ENCODE peak calls at places on chromosomes 16 and 17, in nine cellular contexts. V is bronchial epithelial cell; F is BE2C; P is kidney; T is CD4-positive, alpha-beta T cell; X is endothelial cell; Q is activated T-helper 1 cell treated with Interleukin-2 at 50 U/mL for 16 hours; N is activated CD4-positive, alpha-beta T cell treated with anti-CD3 and anti-CD28 coated beads, Interleukin-2, amount 50 U/mL, for 1 hour; G is NCI-H345. S is an unnamed sample.

GRCh38 chr17:76688165-76688622 is 22.6 kb downstream of the MXRA7 start:
- DNase-seq in V (no peak), F (no peak), P (no peak), T (no peak), X (no peak), Q (no peak), N (no peak), G (no peak), S (no peak)

GRCh38 chr16:56357291-56357764 is 68.0 kb downstream of the AMFR start:
- DNase-seq in V (peak), F (no peak), P (peak), T (no peak), X (no peak), Q (no peak), N (no peak), G (no peak), S (no peak)

GRCh38 chr16:1494129-1494640 is 1.0 kb downstream of the TELO2 start:
- DNase-seq in V (peak), F (peak), P (peak), T (no peak), X (peak), Q (no peak), N (no peak), G (no peak), S (no peak)

GRCh38 chr17:10666921-10667320 is 9.8 kb upstream of the MYH3 start:
- DNase-seq in V (no peak), F (no peak), P (no peak), T (no peak), X (no peak), Q (no peak), N (no peak), G (no peak), S (no peak)

GRCh38 chr17:49820773-49821172 is 27.1 kb downstream of the TAC4 start:
- DNase-seq in V (no peak), F (no peak), P (no peak), T (no peak), X (no peak), Q (no peak), N (no peak), G (no peak), S (no peak)

GRCh38 chr17:35254107-35254802 is 11.4 kb downstream of the SLFN5 start:
- DNase-seq in V (peak), F (no peak), P (no peak), T (no peak), X (peak), Q (no peak), N (no peak), G (no peak), S (no peak)

GRCh38 chr16:87778476-87778829 is 12.7 kb upstream of the KLHDC4 start:
- DNase-seq in V (no peak), F (no peak), P (no peak), T (no peak), X (no peak), Q (no peak), N (no peak), G (no peak), S (no peak)

GRCh38 chr16:11972128-11972527 is 4.4 kb upstream of the SNX29 start:
- DNase-seq in V (no peak), F (peak), P (peak), T (no peak), X (no peak), Q (no peak), N (no peak), G (no peak), S (no peak)

GRCh38 chr17:55266051-55266957 is 1.5 kb downstream of the HLF start:
- DNase-seq in V (no peak), F (no peak), P (no peak), T (no peak), X (peak), Q (no peak), N (no peak), G (no peak), S (no peak)

GRCh38 chr16:50808929-50809538 is 67.1 kb downstream of the CYLD start:
- DNase-seq in V (no peak), F (no peak), P (no peak), T (no peak), X (no peak), Q (no peak), N (no peak), G (no peak), S (no peak)

GRCh38 chr16:67872631-67873434 is at the start of gene EDC4:
- DNase-seq in V (no peak), F (peak), P (peak), T (peak), X (peak), Q (peak), N (peak), G (peak), S (peak)

GRCh38 chr16:77213542-77214108 is 14.4 kb downstream of the SYCE1L start:
- DNase-seq in V (peak), F (peak), P (peak), T (no peak), X (no peak), Q (no peak), N (no peak), G (peak), S (no peak)

GRCh38 chr17:7740481-7741001 is 23.0 kb downstream of the DNAH2 start:
- DNase-seq in V (no peak), F (peak), P (no peak), T (no peak), X (no peak), Q (no peak), N (no peak), G (peak), S (no peak)

GRCh38 chr16:31700530-31701388 is 172.8 kb upstream of the ZNF267 start:
- DNase-seq in V (peak), F (no peak), P (peak), T (peak), X (peak), Q (peak), N (peak), G (no peak), S (no peak)

GRCh38 chr17:45584092-45585036 is 93.8 kb upstream of the PLEKHM1 start:
- DNase-seq in V (peak), F (peak), P (peak), T (peak), X (peak), Q (peak), N (peak), G (no peak), S (no peak)

GRCh38 chr16:88442435-88442810 is 10.7 kb upstream of the ZFPM1 start:
- DNase-seq in V (no peak), F (no peak), P (no peak), T (no peak), X (no peak), Q (no peak), N (no peak), G (peak), S (no peak)

GRCh38 chr16:85715169-85716015 is 26.6 kb upstream of the GINS2 start:
- DNase-seq in V (peak), F (no peak), P (no peak), T (no peak), X (no peak), Q (no peak), N (no peak), G (peak), S (no peak)

GRCh38 chr17:78437508-78438169 is 59.2 kb downstream of the PGS1 start:
- DNase-seq in V (no peak), F (no peak), P (no peak), T (no peak), X (no peak), Q (no peak), N (no peak), G (no peak), S (no peak)

GRCh38 chr17:79087428-79088143 is 13.0 kb downstream of the ENGASE start:
- DNase-seq in V (peak), F (peak), P (peak), T (peak), X (peak), Q (peak), N (peak), G (peak), S (peak)

GRCh38 chr16:8899709-8900317 is 17.7 kb downstream of the LITAFD start:
- DNase-seq in V (no peak), F (no peak), P (peak), T (no peak), X (no peak), Q (no peak), N (no peak), G (no peak), S (no peak)

GRCh38 chr16:70694088-70694487 is 8.2 kb upstream of the MTSS2 start:
- DNase-seq in V (peak), F (no peak), P (no peak), T (no peak), X (no peak), Q (no peak), N (no peak), G (no peak), S (no peak)

GRCh38 chr16:56776562-56776961 is 46.6 kb downstream of the NUP93 start:
- DNase-seq in V (peak), F (peak), P (no peak), T (no peak), X (no peak), Q (no peak), N (no peak), G (no peak), S (no peak)

GRCh38 chr17:40936976-40937375 is 470 bp downstream of the KRT23 start:
- DNase-seq in V (peak), F (no peak), P (no peak), T (no peak), X (no peak), Q (no peak), N (no peak), G (no peak), S (no peak)

GRCh38 chr16:77195411-77195810 is 3.8 kb upstream of the SYCE1L start:
- DNase-seq in V (no peak), F (no peak), P (no peak), T (no peak), X (no peak), Q (no peak), N (no peak), G (no peak), S (no peak)

GRCh38 chr16:69112285-69113129 is 7.1 kb downstream of the HAS3 start:
- DNase-seq in V (no peak), F (peak), P (peak), T (peak), X (peak), Q (no peak), N (peak), G (no peak), S (no peak)

GRCh38 chr16:64459821-64460220 is 662.0 kb downstream of the CDH11 start:
- DNase-seq in V (peak), F (no peak), P (no peak), T (no peak), X (no peak), Q (no peak), N (no peak), G (no peak), S (no peak)

GRCh38 chr16:83901101-83901500 is 2.2 kb downstream of the MLYCD start:
- DNase-seq in V (peak), F (no peak), P (no peak), T (no peak), X (no peak), Q (no peak), N (no peak), G (no peak), S (no peak)

GRCh38 chr16:23081675-23082119 is 67.6 kb downstream of the USP31 start:
- DNase-seq in V (peak), F (no peak), P (no peak), T (no peak), X (no peak), Q (no peak), N (no peak), G (peak), S (no peak)

GRCh38 chr16:51553314-51553713 is 402.2 kb upstream of the SALL1 start:
- DNase-seq in V (peak), F (no peak), P (no peak), T (no peak), X (no peak), Q (no peak), N (no peak), G (no peak), S (no peak)

GRCh38 chr16:85785927-85786326 is 13.4 kb downstream of the EMC8 start:
- DNase-seq in V (no peak), F (no peak), P (no peak), T (no peak), X (no peak), Q (no peak), N (no peak), G (no peak), S (no peak)

GRCh38 chr17:42067371-42068180 is 17.2 kb upstream of the C17orf113 start:
- DNase-seq in V (peak), F (peak), P (peak), T (peak), X (peak), Q (peak), N (peak), G (peak), S (no peak)

GRCh38 chr16:6558661-6559060 is 774.0 kb upstream of the RBFOX1 start:
- DNase-seq in V (no peak), F (no peak), P (no peak), T (no peak), X (no peak), Q (no peak), N (no peak), G (no peak), S (no peak)

GRCh38 chr17:78137392-78138203 is 7.0 kb downstream of the TMC8 start:
- DNase-seq in V (no peak), F (peak), P (no peak), T (no peak), X (no peak), Q (no peak), N (peak), G (no peak), S (no peak)

GRCh38 chr16:68972720-68973119 is 129.4 kb downstream of the TANGO6 start:
- DNase-seq in V (peak), F (peak), P (no peak), T (no peak), X (peak), Q (no peak), N (no peak), G (peak), S (no peak)

GRCh38 chr17:34519286-34519685 is 60.1 kb upstream of the TMEM132E start:
- DNase-seq in V (no peak), F (peak), P (no peak), T (no peak), X (peak), Q (no peak), N (no peak), G (no peak), S (no peak)

GRCh38 chr16:80174416-80174815 is 366.4 kb upstream of the DYNLRB2 start:
- DNase-seq in V (peak), F (no peak), P (no peak), T (no peak), X (no peak), Q (no peak), N (no peak), G (no peak), S (no peak)

GRCh38 chr17:54426287-54426886 is 474.3 kb upstream of the TOM1L1 start:
- DNase-seq in V (peak), F (peak), P (no peak), T (no peak), X (no peak), Q (no peak), N (no peak), G (no peak), S (no peak)

GRCh38 chr17:70405492-70406220 is 236.3 kb downstream of the KCNJ2 start:
- DNase-seq in V (peak), F (no peak), P (no peak), T (no peak), X (no peak), Q (no peak), N (no peak), G (no peak), S (no peak)

S was measured in GDM1.